ENCODE peak calls at places on chromosomes 16 and 17, in six cellular contexts. One of them, this sample, is unnamed.

GRCh38 chr16:69318177-69318910 is 7.2 kb downstream of the VPS4A start:
- DNase-seq in CD4-positive, CD25-positive, alpha-beta regulatory T cell: no peak
- DNase-seq in effector memory CD8-positive, alpha-beta T cell: no peak
- DNase-seq in hypothalamus: no peak
- DNase-seq in neural crest cell: no peak
- DNase-seq in fibroblast of mammary gland: no peak
- DNase-seq in this sample: no peak

GRCh38 chr17:39576187-39576586 is 31.5 kb downstream of the NEUROD2 start:
- DNase-seq in fibroblast of mammary gland: no peak
- DNase-seq in hypothalamus: no peak
- DNase-seq in neural crest cell: peak
- DNase-seq in CD4-positive, CD25-positive, alpha-beta regulatory T cell: no peak
- DNase-seq in effector memory CD8-positive, alpha-beta T cell: no peak
- DNase-seq in this sample: no peak

GRCh38 chr17:32497431-32498205 is 10.8 kb downstream of the CDK5R1 start:
- DNase-seq in fibroblast of mammary gland: peak
- DNase-seq in CD4-positive, CD25-positive, alpha-beta regulatory T cell: no peak
- DNase-seq in hypothalamus: no peak
- DNase-seq in effector memory CD8-positive, alpha-beta T cell: no peak
- DNase-seq in neural crest cell: no peak
- DNase-seq in this sample: no peak

GRCh38 chr17:28133562-28133970 is 91.1 kb downstream of the NLK start:
- DNase-seq in CD4-positive, CD25-positive, alpha-beta regulatory T cell: no peak
- DNase-seq in hypothalamus: no peak
- DNase-seq in effector memory CD8-positive, alpha-beta T cell: no peak
- DNase-seq in fibroblast of mammary gland: peak
- DNase-seq in neural crest cell: no peak
- DNase-seq in this sample: peak

GRCh38 chr17:7834554-7834890 is 505 bp downstream of the KDM6B start:
- DNase-seq in CD4-positive, CD25-positive, alpha-beta regulatory T cell: no peak
- DNase-seq in fibroblast of mammary gland: no peak
- DNase-seq in effector memory CD8-positive, alpha-beta T cell: no peak
- DNase-seq in neural crest cell: no peak
- DNase-seq in hypothalamus: no peak
- DNase-seq in this sample: peak

GRCh38 chr16:67703626-67704025 is 15.5 kb downstream of the GFOD2 start:
- DNase-seq in effector memory CD8-positive, alpha-beta T cell: no peak
- DNase-seq in neural crest cell: no peak
- DNase-seq in fibroblast of mammary gland: no peak
- DNase-seq in hypothalamus: no peak
- DNase-seq in CD4-positive, CD25-positive, alpha-beta regulatory T cell: no peak
- DNase-seq in this sample: no peak

GRCh38 chr16:62548095-62548494 is 511.9 kb upstream of the CDH8 start:
- DNase-seq in CD4-positive, CD25-positive, alpha-beta regulatory T cell: no peak
- DNase-seq in effector memory CD8-positive, alpha-beta T cell: no peak
- DNase-seq in hypothalamus: no peak
- DNase-seq in fibroblast of mammary gland: no peak
- DNase-seq in neural crest cell: no peak
- DNase-seq in this sample: no peak

GRCh38 chr17:69828087-69828486 is 246.9 kb upstream of the KCNJ16 start:
- DNase-seq in neural crest cell: no peak
- DNase-seq in effector memory CD8-positive, alpha-beta T cell: no peak
- DNase-seq in fibroblast of mammary gland: peak
- DNase-seq in CD4-positive, CD25-positive, alpha-beta regulatory T cell: no peak
- DNase-seq in hypothalamus: no peak
- DNase-seq in this sample: no peak

GRCh38 chr16:10493276-10493675 is 87.1 kb downstream of the EMP2 start:
- DNase-seq in hypothalamus: no peak
- DNase-seq in fibroblast of mammary gland: peak
- DNase-seq in effector memory CD8-positive, alpha-beta T cell: no peak
- DNase-seq in CD4-positive, CD25-positive, alpha-beta regulatory T cell: no peak
- DNase-seq in neural crest cell: no peak
- DNase-seq in this sample: no peak

GRCh38 chr17:79188048-79188447 is 113.4 kb downstream of the ENGASE start:
- DNase-seq in fibroblast of mammary gland: no peak
- DNase-seq in hypothalamus: no peak
- DNase-seq in CD4-positive, CD25-positive, alpha-beta regulatory T cell: no peak
- DNase-seq in neural crest cell: peak
- DNase-seq in effector memory CD8-positive, alpha-beta T cell: no peak
- DNase-seq in this sample: peak

GRCh38 chr17:42009170-42009569 is 8.1 kb downstream of the DNAJC7 start:
- DNase-seq in CD4-positive, CD25-positive, alpha-beta regulatory T cell: no peak
- DNase-seq in hypothalamus: no peak
- DNase-seq in fibroblast of mammary gland: no peak
- DNase-seq in effector memory CD8-positive, alpha-beta T cell: no peak
- DNase-seq in neural crest cell: no peak
- DNase-seq in this sample: no peak

GRCh38 chr16:4976611-4977145 is 18.5 kb downstream of the SEC14L5 start:
- DNase-seq in hypothalamus: no peak
- DNase-seq in fibroblast of mammary gland: no peak
- DNase-seq in CD4-positive, CD25-positive, alpha-beta regulatory T cell: no peak
- DNase-seq in effector memory CD8-positive, alpha-beta T cell: no peak
- DNase-seq in neural crest cell: no peak
- DNase-seq in this sample: no peak

GRCh38 chr17:80025796-80026195 is 9.9 kb downstream of the TBC1D16 start:
- DNase-seq in effector memory CD8-positive, alpha-beta T cell: no peak
- DNase-seq in neural crest cell: no peak
- DNase-seq in hypothalamus: no peak
- DNase-seq in fibroblast of mammary gland: no peak
- DNase-seq in CD4-positive, CD25-positive, alpha-beta regulatory T cell: no peak
- DNase-seq in this sample: no peak

GRCh38 chr17:79831367-79832210 is 7.7 kb downstream of the CBX4 start:
- DNase-seq in neural crest cell: peak
- DNase-seq in hypothalamus: peak
- DNase-seq in fibroblast of mammary gland: no peak
- DNase-seq in CD4-positive, CD25-positive, alpha-beta regulatory T cell: no peak
- DNase-seq in effector memory CD8-positive, alpha-beta T cell: no peak
- DNase-seq in this sample: no peak

GRCh38 chr16:47787695-47788094 is 326.6 kb downstream of the PHKB start:
- DNase-seq in neural crest cell: peak
- DNase-seq in CD4-positive, CD25-positive, alpha-beta regulatory T cell: no peak
- DNase-seq in hypothalamus: no peak
- DNase-seq in effector memory CD8-positive, alpha-beta T cell: no peak
- DNase-seq in fibroblast of mammary gland: peak
- DNase-seq in this sample: no peak

GRCh38 chr16:4067262-4068001 is 48.8 kb downstream of the ADCY9 start:
- DNase-seq in hypothalamus: no peak
- DNase-seq in neural crest cell: no peak
- DNase-seq in fibroblast of mammary gland: peak
- DNase-seq in CD4-positive, CD25-positive, alpha-beta regulatory T cell: no peak
- DNase-seq in effector memory CD8-positive, alpha-beta T cell: no peak
- DNase-seq in this sample: no peak

This sample was measured in Caki2.